ENCODE peak calls at places on chromosomes 1 and 21, in eight cellular contexts. M is GM06990; L is stimulated activated effector memory CD8-positive, alpha-beta T cell treated with anti-CD3 and anti-CD28 coated beads, Interleukin-12 subunit alpha, Interleukin-12 subunit beta, amount 100 ng/mL, for 72 hours; F is NCI-H774; A is C1 segment of cervical spinal cord; I is CMK; R is H54; O is brain pericyte. K is an unnamed sample.

GRCh38 chr1:184954232-184954995 is 19.9 kb downstream of the NIBAN1 start:
- DNase-seq in M (no peak), I (no peak), A (no peak), R (no peak), L (no peak), F (no peak), O (no peak), K (no peak)

GRCh38 chr1:94481473-94481933 is 60.1 kb downstream of the F3 start:
- DNase-seq in L (peak), A (peak), O (peak), F (peak), I (peak), M (peak), R (peak), K (peak)

GRCh38 chr1:113226118-113226517 is 153.1 kb downstream of the LRIG2 start:
- DNase-seq in R (no peak), O (no peak), A (no peak), M (peak), I (no peak), L (no peak), F (no peak), K (no peak)

GRCh38 chr1:219188331-219188803 is 14.7 kb downstream of the LYPLAL1 start:
- DNase-seq in L (no peak), A (no peak), I (no peak), F (no peak), R (no peak), M (peak), O (no peak), K (no peak)

GRCh38 chr1:110605901-110606783 is at the start of gene KCNA2:
- DNase-seq in O (no peak), F (no peak), M (no peak), L (no peak), I (no peak), R (no peak), A (peak), K (peak)

GRCh38 chr21:29238052-29238966 is 60.4 kb upstream of the BACH1 start:
- DNase-seq in O (no peak), M (no peak), A (no peak), I (no peak), R (no peak), L (no peak), F (no peak), K (no peak)

GRCh38 chr1:116243673-116244101 is 129.4 kb upstream of the ATP1A1 start:
- DNase-seq in A (no peak), M (no peak), L (no peak), R (no peak), O (no peak), I (no peak), F (no peak), K (no peak)

GRCh38 chr1:161313554-161314200 is 504 bp upstream of the SDHC start:
- DNase-seq in L (no peak), A (peak), M (no peak), I (no peak), F (no peak), R (no peak), O (no peak), K (no peak)